ENCODE peak calls at places on chromosomes 13 and 19, in four cellular contexts. B, N, A and T are unnamed samples.

GRCh38 chr19:3440082-3440481 is 40.2 kb downstream of the SMIM24 start:
- DNase-seq in B (peak; percentile 66), N (no peak), A (peak; percentile 67), T (peak; percentile 89)

GRCh38 chr13:111007209-111007608 is 92.3 kb upstream of the ANKRD10 start:
- DNase-seq in N (no peak), A (no peak), B (no peak), T (peak; percentile 62)

GRCh38 chr19:18782559-18783225 is 8.4 kb downstream of the COMP start:
- DNase-seq in N (no peak), A (no peak), B (no peak), T (no peak)

GRCh38 chr19:15779756-15780476 is 7.5 kb upstream of the OR10H5 start:
- DNase-seq in B (no peak), A (no peak), N (no peak), T (no peak)

GRCh38 chr13:110070511-110071120 is 236.3 kb downstream of the COL4A1 start:
- DNase-seq in A (no peak), N (peak; percentile 35), B (no peak), T (no peak)

GRCh38 chr19:35644987-35645679 is 3.0 kb upstream of the COX6B1 start:
- DNase-seq in A (peak; percentile 90), N (peak; percentile 71), B (peak; percentile 92), T (peak; percentile 90)

GRCh38 chr19:14375582-14376291 is 5.5 kb upstream of the ADGRE5 start:
- DNase-seq in A (no peak), B (no peak), N (peak; percentile 67), T (no peak)

GRCh38 chr19:32605544-32605943 is 24.6 kb downstream of the PDCD5 start:
- DNase-seq in N (no peak), A (no peak), B (no peak), T (no peak)

GRCh38 chr19:50933640-50934039 is 19.2 kb downstream of the KLK5 start:
- DNase-seq in A (no peak), N (no peak), B (no peak), T (no peak)

GRCh38 chr19:47600246-47601179 is 8.4 kb upstream of the BICRA start:
- DNase-seq in A (peak; percentile 100), B (peak; percentile 99), N (peak; percentile 99), T (peak; percentile 99)

GRCh38 chr19:45653634-45654033 is 14.4 kb upstream of the GIPR start:
- DNase-seq in N (no peak), B (no peak), A (no peak), T (no peak)

GRCh38 chr19:14440049-14440448 is 6.9 kb downstream of the PKN1 start:
- DNase-seq in A (peak; percentile 91), N (no peak), B (peak; percentile 85), T (peak; percentile 95)

GRCh38 chr19:32203161-32203560 is 142.2 kb upstream of the ZNF507 start:
- DNase-seq in N (no peak), B (no peak), A (no peak), T (no peak)

GRCh38 chr19:13165091-13165997 is 15.1 kb downstream of the IER2 start:
- DNase-seq in A (no peak), B (no peak), N (no peak), T (peak; percentile 32)

GRCh38 chr19:11041966-11042627 is 47.2 kb upstream of the LDLR start:
- DNase-seq in B (no peak), N (no peak), A (no peak), T (no peak)

GRCh38 chr13:35857769-35858168 is 273.4 kb downstream of the DCLK1 start:
- DNase-seq in B (no peak), N (no peak), A (no peak), T (no peak)

GRCh38 chr13:111658150-111659100 is 338.0 kb downstream of the TEX29 start:
- DNase-seq in N (no peak), B (no peak), A (no peak), T (no peak)

GRCh38 chr19:18308948-18309325 is 13.9 kb downstream of the LSM4 start:
- DNase-seq in A (no peak), B (no peak), N (no peak), T (no peak)

GRCh38 chr13:41407380-41407779 is 50.0 kb upstream of the RGCC start:
- DNase-seq in N (no peak), A (no peak), B (no peak), T (no peak)

GRCh38 chr13:73158851-73159250 is 100.0 kb downstream of the KLF5 start:
- DNase-seq in N (no peak), B (no peak), A (no peak), T (no peak)

GRCh38 chr19:57850553-57851017 is 926 bp downstream of the ZNF587 start:
- DNase-seq in B (peak; percentile 14), N (no peak), A (no peak), T (peak; percentile 52)

GRCh38 chr19:14059093-14059480 is 2.8 kb downstream of the PALM3 start:
- DNase-seq in N (no peak), B (peak; percentile 65), A (peak; percentile 53), T (peak; percentile 80)

GRCh38 chr19:46610413-46610775 is 9.3 kb downstream of the CALM3 start:
- DNase-seq in B (no peak), N (no peak), A (no peak), T (no peak)

GRCh38 chr13:49308104-49308875 is 60.6 kb downstream of the CDADC1 start:
- DNase-seq in N (no peak), B (no peak), A (no peak), T (no peak)

GRCh38 chr13:100721885-100722512 is 47.4 kb upstream of the TMTC4 start:
- DNase-seq in N (peak; percentile 52), B (peak; percentile 66), A (peak; percentile 75), T (peak; percentile 84)

GRCh38 chr19:51450730-51451307 is 7.4 kb downstream of the SIGLEC8 start:
- DNase-seq in A (peak; percentile 47), N (no peak), B (no peak), T (no peak)

GRCh38 chr19:35786299-35787160 is 11.2 kb downstream of the ARHGAP33 start:
- DNase-seq in B (no peak), N (no peak), A (no peak), T (no peak)

GRCh38 chr13:109256866-109257760 is 529.3 kb downstream of the IRS2 start:
- DNase-seq in A (no peak), N (peak; percentile 50), B (no peak), T (no peak)

GRCh38 chr13:75705908-75706307 is 69.8 kb downstream of the LMO7 start:
- DNase-seq in A (no peak), B (no peak), N (no peak), T (no peak)

GRCh38 chr19:7550987-7551761 is 15.7 kb downstream of the PNPLA6 start:
- DNase-seq in N (peak; percentile 46), A (peak; percentile 46), B (peak; percentile 50), T (peak; percentile 63)

GRCh38 chr19:6534451-6535093 is 3.7 kb downstream of the TNFSF9 start:
- DNase-seq in B (no peak), A (no peak), N (no peak), T (peak; percentile 36)

GRCh38 chr19:55116232-55117062 is 990 bp downstream of the PPP1R12C start:
- DNase-seq in N (peak; percentile 87), A (peak; percentile 70), B (peak; percentile 62), T (peak; percentile 92)

GRCh38 chr19:29524912-29525870 is 603 bp upstream of the VSTM2B start:
- DNase-seq in A (no peak), B (peak; percentile 11), N (no peak), T (no peak)